ENCODE peak calls at places on chromosomes 13 and 19, in four cellular contexts. One of them, this sample, is unnamed. For H3K36me3, the result is how much of the 10 kb centered on the place peaks cover.

GRCh38 chr19:351976-352625 is 7.5 kb upstream of the MIER2 start:
- DNase-seq in K562: no peak
- DNase-seq in GM12878: no peak
- DNase-seq in HepG2: no peak
- DNase-seq in this sample: no peak

GRCh38 chr13:41835871-41836270 is 125.0 kb downstream of the VWA8 start:
- DNase-seq in K562: no peak
- DNase-seq in GM12878: no peak
- DNase-seq in HepG2: no peak
- DNase-seq in this sample: no peak

GRCh38 chr19:28578786-28579505 is 634.0 kb downstream of the UQCRFS1 start:
- DNase-seq in K562: peak
- DNase-seq in GM12878: no peak
- DNase-seq in HepG2: no peak
- DNase-seq in this sample: no peak

GRCh38 chr13:27659466-27659865 is 37.8 kb downstream of the POLR1D start:
- DNase-seq in K562: no peak
- DNase-seq in GM12878: no peak
- DNase-seq in HepG2: no peak
- DNase-seq in this sample: no peak

GRCh38 chr13:34867590-34867989 is 74.5 kb upstream of the NBEA start:
- DNase-seq in K562: no peak
- DNase-seq in GM12878: peak
- DNase-seq in HepG2: no peak
- DNase-seq in this sample: no peak

GRCh38 chr13:83943530-83944279 is 61.4 kb upstream of the SLITRK1 start:
- DNase-seq in K562: no peak
- DNase-seq in GM12878: no peak
- DNase-seq in HepG2: peak
- DNase-seq in this sample: no peak

GRCh38 chr13:27973291-27973690 is 4.2 kb upstream of the CDX2 start:
- DNase-seq in K562: no peak
- DNase-seq in GM12878: no peak
- DNase-seq in HepG2: no peak
- DNase-seq in this sample: no peak

GRCh38 chr19:2854849-2855248 is 12.3 kb upstream of the ZNF556 start:
- DNase-seq in K562: no peak
- DNase-seq in GM12878: no peak
- DNase-seq in HepG2: peak
- DNase-seq in this sample: no peak

GRCh38 chr19:18399008-18399407 is 1.6 kb upstream of the LRRC25 start:
- DNase-seq in K562: no peak
- DNase-seq in GM12878: no peak
- DNase-seq in HepG2: no peak
- DNase-seq in this sample: no peak

GRCh38 chr19:57103573-57104277 is 16.1 kb upstream of the USP29 start:
- DNase-seq in K562: peak
- DNase-seq in GM12878: peak
- DNase-seq in HepG2: peak
- DNase-seq in this sample: peak

GRCh38 chr19:10230155-10230903 is 802 bp downstream of the S1PR2 start:
- DNase-seq in K562: peak
- DNase-seq in GM12878: no peak
- DNase-seq in HepG2: no peak
- DNase-seq in this sample: no peak

GRCh38 chr13:75256922-75257321 is 225.0 kb downstream of the TBC1D4 start:
- DNase-seq in K562: no peak
- DNase-seq in GM12878: no peak
- DNase-seq in HepG2: peak
- DNase-seq in this sample: no peak

GRCh38 chr19:50377051-50377441 is 789 bp downstream of the NR1H2 start:
- DNase-seq in K562: peak
- DNase-seq in GM12878: no peak
- DNase-seq in HepG2: peak
- DNase-seq in this sample: peak

GRCh38 chr13:50456111-50456510 is 387.4 kb downstream of the DLEU7 start:
- DNase-seq in K562: no peak
- DNase-seq in GM12878: no peak
- DNase-seq in HepG2: no peak
- DNase-seq in this sample: no peak

GRCh38 chr13:30448441-30448840 is 17.3 kb downstream of the HMGB1 start:
- DNase-seq in K562: no peak
- DNase-seq in GM12878: no peak
- DNase-seq in HepG2: no peak
- DNase-seq in this sample: no peak

GRCh38 chr19:2507109-2507508 is 31.2 kb downstream of the GADD45B start:
- DNase-seq in K562: no peak
- DNase-seq in GM12878: no peak
- DNase-seq in HepG2: peak
- DNase-seq in this sample: peak

GRCh38 chr19:18776288-18776594 is 14.9 kb downstream of the COMP start:
- DNase-seq in K562: peak
- DNase-seq in GM12878: no peak
- DNase-seq in HepG2: no peak
- DNase-seq in this sample: no peak

GRCh38 chr13:21637296-21637695 is 33.3 kb upstream of the MICU2 start:
- DNase-seq in K562: peak
- DNase-seq in GM12878: no peak
- DNase-seq in HepG2: peak
- DNase-seq in this sample: no peak

GRCh38 chr13:23321534-23322241 is 111.8 kb downstream of the SACS start:
- DNase-seq in K562: no peak
- DNase-seq in GM12878: peak
- DNase-seq in HepG2: peak
- DNase-seq in this sample: peak

GRCh38 chr13:28117689-28118377 is 17.5 kb upstream of the FLT3 start:
- DNase-seq in K562: no peak
- DNase-seq in GM12878: no peak
- DNase-seq in HepG2: no peak
- DNase-seq in this sample: peak

GRCh38 chr19:45623984-45624383 is 15.2 kb downstream of the EML2 start:
- DNase-seq in K562: no peak
- DNase-seq in GM12878: no peak
- DNase-seq in HepG2: no peak
- DNase-seq in this sample: no peak

GRCh38 chr13:113407531-113408393 is 43.8 kb upstream of the GRTP1 start:
- DNase-seq in K562: no peak
- DNase-seq in GM12878: no peak
- DNase-seq in HepG2: no peak
- DNase-seq in this sample: no peak

GRCh38 chr19:54460230-54461005 is 3.2 kb downstream of the LENG9 start:
- DNase-seq in K562: peak
- DNase-seq in GM12878: no peak
- DNase-seq in HepG2: no peak
- DNase-seq in this sample: no peak

GRCh38 chr19:54462072-54462712 is 1.4 kb downstream of the LENG9 start:
- DNase-seq in K562: peak
- DNase-seq in GM12878: no peak
- DNase-seq in HepG2: no peak
- DNase-seq in this sample: peak

GRCh38 chr19:54462713-54463530 is 656 bp downstream of the LENG9 start:
- DNase-seq in K562: peak
- DNase-seq in GM12878: no peak
- DNase-seq in HepG2: peak
- DNase-seq in this sample: peak

GRCh38 chr19:54459282-54460229 is 4.0 kb downstream of the LENG9 start:
- DNase-seq in K562: peak
- DNase-seq in GM12878: no peak
- DNase-seq in HepG2: no peak
- DNase-seq in this sample: no peak

DNA sequence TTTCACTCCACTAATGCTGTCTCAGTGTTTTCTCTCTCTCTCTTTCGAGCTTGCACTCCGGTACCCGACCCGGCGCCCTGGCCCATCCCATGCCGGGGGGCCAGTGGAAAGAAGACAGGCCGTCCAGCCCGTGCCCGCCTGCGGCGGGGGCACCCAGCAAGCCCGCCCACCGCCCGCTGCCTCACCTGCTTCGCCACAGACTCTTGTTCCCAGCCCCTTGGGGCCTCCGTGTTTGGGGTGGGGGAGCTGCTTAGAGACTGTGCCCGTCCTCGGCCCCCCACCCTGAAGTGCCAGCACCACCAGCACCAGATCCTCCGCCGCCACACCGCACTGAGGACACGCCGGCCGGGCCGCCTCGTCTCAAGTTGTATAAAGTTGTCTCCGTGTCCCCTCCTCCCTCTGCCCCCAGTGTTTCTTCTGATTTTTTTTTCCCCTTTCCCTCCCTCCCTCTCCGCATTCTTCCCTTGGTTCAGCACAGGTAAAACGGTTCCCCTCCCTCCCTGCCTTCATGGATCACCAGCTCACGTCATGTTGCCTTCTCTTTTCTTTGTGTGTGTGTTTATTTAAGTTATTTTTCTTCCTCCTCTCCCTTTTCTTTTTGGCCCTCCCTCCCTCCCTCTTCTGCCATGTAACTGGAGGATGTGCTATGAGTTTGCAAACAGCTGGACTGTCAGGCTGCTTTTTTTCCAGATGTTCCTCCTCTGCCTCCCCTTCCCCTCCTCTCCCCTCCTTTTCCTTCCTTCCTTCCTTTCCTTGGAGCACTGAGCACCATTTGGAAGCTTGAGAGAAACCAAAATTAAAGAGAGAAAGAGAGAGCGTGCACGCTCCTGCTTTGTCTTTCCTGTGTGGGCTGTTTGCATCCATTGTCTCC is 2.1 kb downstream of the LENG9 start:
- DNase-seq in K562: peak
- DNase-seq in GM12878: no peak
- DNase-seq in HepG2: no peak
- DNase-seq in this sample: peak
- H3K36me3 ChIP-seq in K562: half or more
- H3K36me3 ChIP-seq in GM12878: under half
- H3K36me3 ChIP-seq in HepG2: under half
- H3K36me3 ChIP-seq in this sample: under half

GRCh38 chr13:53004605-53005004 is 24.0 kb upstream of the OLFM4 start:
- DNase-seq in K562: no peak
- DNase-seq in GM12878: no peak
- DNase-seq in HepG2: no peak
- DNase-seq in this sample: no peak

GRCh38 chr13:53005631-53006030 is 23.0 kb upstream of the OLFM4 start:
- DNase-seq in K562: no peak
- DNase-seq in GM12878: no peak
- DNase-seq in HepG2: no peak
- DNase-seq in this sample: no peak

GRCh38 chr13:53010374-53011105 is 18.1 kb upstream of the OLFM4 start:
- DNase-seq in K562: no peak
- DNase-seq in GM12878: no peak
- DNase-seq in HepG2: peak
- DNase-seq in this sample: no peak

GRCh38 chr13:53012707-53013106 is 15.9 kb upstream of the OLFM4 start:
- DNase-seq in K562: no peak
- DNase-seq in GM12878: no peak
- DNase-seq in HepG2: no peak
- DNase-seq in this sample: no peak

DNA sequence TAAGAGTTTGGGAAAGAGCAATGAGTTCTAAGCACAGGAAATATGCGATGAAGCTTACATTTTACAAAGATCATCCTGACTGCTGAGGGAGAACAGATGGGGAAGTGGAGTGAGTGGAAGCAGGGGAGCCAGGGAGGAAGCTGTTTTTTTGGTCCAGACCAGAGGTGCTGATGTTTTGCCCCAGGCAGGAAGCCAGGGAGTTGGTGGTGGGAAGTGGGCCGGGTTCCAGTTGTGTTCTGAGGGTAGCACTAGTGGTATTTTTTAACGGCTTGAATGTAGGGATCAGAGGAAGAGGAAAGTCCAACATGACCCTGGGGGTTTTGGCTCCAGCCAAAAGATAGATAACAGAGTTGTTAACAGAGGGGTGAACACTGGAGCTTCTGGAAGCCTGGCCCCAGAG is 20.7 kb upstream of the OLFM4 start:
- DNase-seq in K562: no peak
- DNase-seq in GM12878: no peak
- DNase-seq in HepG2: no peak
- DNase-seq in this sample: no peak
- TF ChIP-seq MYC in K562: no peak
- TF ChIP-seq MYC in GM12878: no peak
- TF ChIP-seq MYC in HepG2: no peak
- TF ChIP-seq MYC in this sample: no peak

GRCh38 chr19:7552781-7553180 is 17.3 kb downstream of the PNPLA6 start:
- DNase-seq in K562: no peak
- DNase-seq in GM12878: no peak
- DNase-seq in HepG2: no peak
- DNase-seq in this sample: no peak
- H3K36me3 ChIP-seq in K562: under half
- H3K36me3 ChIP-seq in GM12878: under half
- H3K36me3 ChIP-seq in HepG2: under half
- H3K36me3 ChIP-seq in this sample: under half

GRCh38 chr13:100875392-100876043 is 200.9 kb upstream of the TMTC4 start:
- DNase-seq in K562: no peak
- DNase-seq in GM12878: peak
- DNase-seq in HepG2: no peak
- DNase-seq in this sample: peak
- TF ChIP-seq MYC in K562: no peak
- TF ChIP-seq MYC in GM12878: no peak
- TF ChIP-seq MYC in HepG2: no peak
- TF ChIP-seq MYC in this sample: no peak

GRCh38 chr13:99356216-99357089 is 49.3 kb upstream of the GPR183 start:
- DNase-seq in K562: no peak
- DNase-seq in GM12878: peak
- DNase-seq in HepG2: no peak
- DNase-seq in this sample: peak
- H3K36me3 ChIP-seq in K562: under half
- H3K36me3 ChIP-seq in GM12878: under half
- H3K36me3 ChIP-seq in HepG2: half or more
- H3K36me3 ChIP-seq in this sample: under half

GRCh38 chr19:36488118-36488815 is 1.1 kb downstream of the ZNF566 start:
- DNase-seq in K562: no peak
- DNase-seq in GM12878: no peak
- DNase-seq in HepG2: no peak
- DNase-seq in this sample: no peak
- TF ChIP-seq MYC in K562: no peak
- TF ChIP-seq MYC in GM12878: no peak
- TF ChIP-seq MYC in HepG2: no peak
- TF ChIP-seq MYC in this sample: no peak

GRCh38 chr19:15249912-15250634 is 17.8 kb upstream of the EPHX3 start:
- DNase-seq in K562: no peak
- DNase-seq in GM12878: no peak
- DNase-seq in HepG2: no peak
- DNase-seq in this sample: peak
- H3K36me3 ChIP-seq in K562: half or more
- H3K36me3 ChIP-seq in GM12878: half or more
- H3K36me3 ChIP-seq in HepG2: half or more
- H3K36me3 ChIP-seq in this sample: under half

This sample was measured in endothelial cell of umbilical vein.